ENCODE peak calls at places on chromosomes 12 and 14, in eight cellular contexts. One of them, this sample, is unnamed.

GRCh38 chr12:14249368-14249767 is 116.1 kb upstream of the ATF7IP start:
- DNase-seq in sciatic nerve: no peak
- DNase-seq in tibial artery: no peak
- DNase-seq in NCI-H1417: no peak
- DNase-seq in SJCRH30: peak
- DNase-seq in NCI-H146: no peak
- DNase-seq in body of pancreas: no peak
- DNase-seq in stimulated activated CD8-positive, alpha-beta memory T cell treated with anti-CD3 and anti-CD28 coated beads, Interleukin-4, amount 100 ng/mL, for 24 hours: no peak
- DNase-seq in this sample: no peak

GRCh38 chr12:1972260-1972659 is 32.0 kb downstream of the DCP1B start:
- DNase-seq in body of pancreas: no peak
- DNase-seq in NCI-H1417: no peak
- DNase-seq in stimulated activated CD8-positive, alpha-beta memory T cell treated with anti-CD3 and anti-CD28 coated beads, Interleukin-4, amount 100 ng/mL, for 24 hours: no peak
- DNase-seq in sciatic nerve: no peak
- DNase-seq in tibial artery: no peak
- DNase-seq in SJCRH30: peak
- DNase-seq in NCI-H146: no peak
- DNase-seq in this sample: no peak

GRCh38 chr12:42921741-42922511 is 332.4 kb upstream of the PRICKLE1 start:
- DNase-seq in sciatic nerve: no peak
- DNase-seq in NCI-H146: no peak
- DNase-seq in body of pancreas: no peak
- DNase-seq in NCI-H1417: no peak
- DNase-seq in tibial artery: no peak
- DNase-seq in stimulated activated CD8-positive, alpha-beta memory T cell treated with anti-CD3 and anti-CD28 coated beads, Interleukin-4, amount 100 ng/mL, for 24 hours: no peak
- DNase-seq in SJCRH30: no peak
- DNase-seq in this sample: no peak

GRCh38 chr12:108699955-108700563 is 31.3 kb downstream of the CORO1C start:
- DNase-seq in sciatic nerve: no peak
- DNase-seq in tibial artery: no peak
- DNase-seq in SJCRH30: no peak
- DNase-seq in stimulated activated CD8-positive, alpha-beta memory T cell treated with anti-CD3 and anti-CD28 coated beads, Interleukin-4, amount 100 ng/mL, for 24 hours: no peak
- DNase-seq in NCI-H146: no peak
- DNase-seq in body of pancreas: no peak
- DNase-seq in NCI-H1417: no peak
- DNase-seq in this sample: no peak

GRCh38 chr12:9906888-9907287 is 25.3 kb downstream of the CLEC2A start:
- DNase-seq in SJCRH30: no peak
- DNase-seq in NCI-H1417: no peak
- DNase-seq in sciatic nerve: no peak
- DNase-seq in tibial artery: no peak
- DNase-seq in stimulated activated CD8-positive, alpha-beta memory T cell treated with anti-CD3 and anti-CD28 coated beads, Interleukin-4, amount 100 ng/mL, for 24 hours: no peak
- DNase-seq in body of pancreas: no peak
- DNase-seq in NCI-H146: no peak
- DNase-seq in this sample: no peak

GRCh38 chr12:27975222-27976136 is 2.9 kb upstream of the PTHLH start:
- DNase-seq in NCI-H1417: no peak
- DNase-seq in SJCRH30: no peak
- DNase-seq in stimulated activated CD8-positive, alpha-beta memory T cell treated with anti-CD3 and anti-CD28 coated beads, Interleukin-4, amount 100 ng/mL, for 24 hours: no peak
- DNase-seq in tibial artery: no peak
- DNase-seq in NCI-H146: no peak
- DNase-seq in sciatic nerve: peak
- DNase-seq in body of pancreas: peak
- DNase-seq in this sample: peak

GRCh38 chr12:5083955-5084849 is 40.5 kb downstream of the KCNA5 start:
- DNase-seq in body of pancreas: peak
- DNase-seq in SJCRH30: peak
- DNase-seq in NCI-H1417: peak
- DNase-seq in NCI-H146: peak
- DNase-seq in stimulated activated CD8-positive, alpha-beta memory T cell treated with anti-CD3 and anti-CD28 coated beads, Interleukin-4, amount 100 ng/mL, for 24 hours: no peak
- DNase-seq in sciatic nerve: no peak
- DNase-seq in tibial artery: no peak
- DNase-seq in this sample: peak

GRCh38 chr12:98863167-98863566 is 218.1 kb downstream of the APAF1 start:
- DNase-seq in body of pancreas: no peak
- DNase-seq in NCI-H146: no peak
- DNase-seq in tibial artery: no peak
- DNase-seq in stimulated activated CD8-positive, alpha-beta memory T cell treated with anti-CD3 and anti-CD28 coated beads, Interleukin-4, amount 100 ng/mL, for 24 hours: no peak
- DNase-seq in NCI-H1417: no peak
- DNase-seq in SJCRH30: no peak
- DNase-seq in sciatic nerve: no peak
- DNase-seq in this sample: no peak

GRCh38 chr12:118035194-118036041 is 18.9 kb downstream of the RFC5 start:
- DNase-seq in NCI-H1417: no peak
- DNase-seq in NCI-H146: peak
- DNase-seq in sciatic nerve: no peak
- DNase-seq in body of pancreas: no peak
- DNase-seq in SJCRH30: no peak
- DNase-seq in tibial artery: no peak
- DNase-seq in stimulated activated CD8-positive, alpha-beta memory T cell treated with anti-CD3 and anti-CD28 coated beads, Interleukin-4, amount 100 ng/mL, for 24 hours: no peak
- DNase-seq in this sample: no peak

GRCh38 chr14:103058209-103059055 is 1.1 kb upstream of the CDC42BPB start:
- DNase-seq in NCI-H146: no peak
- DNase-seq in stimulated activated CD8-positive, alpha-beta memory T cell treated with anti-CD3 and anti-CD28 coated beads, Interleukin-4, amount 100 ng/mL, for 24 hours: no peak
- DNase-seq in NCI-H1417: no peak
- DNase-seq in body of pancreas: no peak
- DNase-seq in tibial artery: no peak
- DNase-seq in SJCRH30: no peak
- DNase-seq in sciatic nerve: peak
- DNase-seq in this sample: no peak

GRCh38 chr14:74491952-74492351 is 1.2 kb downstream of the NPC2 start:
- DNase-seq in NCI-H146: no peak
- DNase-seq in tibial artery: peak
- DNase-seq in stimulated activated CD8-positive, alpha-beta memory T cell treated with anti-CD3 and anti-CD28 coated beads, Interleukin-4, amount 100 ng/mL, for 24 hours: no peak
- DNase-seq in sciatic nerve: no peak
- DNase-seq in SJCRH30: peak
- DNase-seq in body of pancreas: no peak
- DNase-seq in NCI-H1417: no peak
- DNase-seq in this sample: no peak

GRCh38 chr12:66648336-66648735 is 30.5 kb downstream of the GRIP1 start:
- DNase-seq in SJCRH30: peak
- DNase-seq in tibial artery: no peak
- DNase-seq in sciatic nerve: no peak
- DNase-seq in NCI-H146: peak
- DNase-seq in stimulated activated CD8-positive, alpha-beta memory T cell treated with anti-CD3 and anti-CD28 coated beads, Interleukin-4, amount 100 ng/mL, for 24 hours: no peak
- DNase-seq in body of pancreas: no peak
- DNase-seq in NCI-H1417: no peak
- DNase-seq in this sample: no peak

GRCh38 chr14:99677231-99677891 is 6.7 kb upstream of the CYP46A1 start:
- DNase-seq in sciatic nerve: peak
- DNase-seq in stimulated activated CD8-positive, alpha-beta memory T cell treated with anti-CD3 and anti-CD28 coated beads, Interleukin-4, amount 100 ng/mL, for 24 hours: no peak
- DNase-seq in body of pancreas: no peak
- DNase-seq in NCI-H146: no peak
- DNase-seq in tibial artery: no peak
- DNase-seq in NCI-H1417: no peak
- DNase-seq in SJCRH30: no peak
- DNase-seq in this sample: peak

GRCh38 chr12:26939953-26940352 is 1.7 kb downstream of the FGFR1OP2 start:
- DNase-seq in body of pancreas: no peak
- DNase-seq in tibial artery: no peak
- DNase-seq in stimulated activated CD8-positive, alpha-beta memory T cell treated with anti-CD3 and anti-CD28 coated beads, Interleukin-4, amount 100 ng/mL, for 24 hours: no peak
- DNase-seq in NCI-H146: no peak
- DNase-seq in NCI-H1417: no peak
- DNase-seq in SJCRH30: no peak
- DNase-seq in sciatic nerve: no peak
- DNase-seq in this sample: no peak

GRCh38 chr12:121214171-121214777 is 4.3 kb downstream of the P2RX4 start:
- DNase-seq in NCI-H146: no peak
- DNase-seq in NCI-H1417: no peak
- DNase-seq in SJCRH30: no peak
- DNase-seq in stimulated activated CD8-positive, alpha-beta memory T cell treated with anti-CD3 and anti-CD28 coated beads, Interleukin-4, amount 100 ng/mL, for 24 hours: no peak
- DNase-seq in sciatic nerve: no peak
- DNase-seq in body of pancreas: no peak
- DNase-seq in tibial artery: no peak
- DNase-seq in this sample: peak

GRCh38 chr14:72902802-72903530 is 9.1 kb upstream of the DPF3 start:
- DNase-seq in NCI-H146: no peak
- DNase-seq in sciatic nerve: no peak
- DNase-seq in stimulated activated CD8-positive, alpha-beta memory T cell treated with anti-CD3 and anti-CD28 coated beads, Interleukin-4, amount 100 ng/mL, for 24 hours: no peak
- DNase-seq in tibial artery: no peak
- DNase-seq in NCI-H1417: no peak
- DNase-seq in body of pancreas: no peak
- DNase-seq in SJCRH30: peak
- DNase-seq in this sample: no peak

GRCh38 chr14:51028851-51029754 is 65.8 kb downstream of the TRIM9 start:
- DNase-seq in stimulated activated CD8-positive, alpha-beta memory T cell treated with anti-CD3 and anti-CD28 coated beads, Interleukin-4, amount 100 ng/mL, for 24 hours: no peak
- DNase-seq in sciatic nerve: no peak
- DNase-seq in body of pancreas: no peak
- DNase-seq in tibial artery: no peak
- DNase-seq in SJCRH30: no peak
- DNase-seq in NCI-H1417: peak
- DNase-seq in NCI-H146: no peak
- DNase-seq in this sample: no peak